ENCODE peak calls at places on chromosome 1, in five cellular contexts. J is GM06990, B is astrocyte of the spinal cord, W is suprapubic skin, P is HFF-Myc. L is an unnamed sample.

GRCh38 chr1:41003640-41004220 is 17.8 kb downstream of the SLFNL1 start:
- DNase-seq in P (peak; percentile 100), J (peak; percentile 74), B (peak; percentile 98), W (peak; percentile 97), L (peak; percentile 97)

GRCh38 chr1:3038113-3038551 is 16.9 kb downstream of the ACTRT2 start:
- DNase-seq in J (no peak), B (no peak), P (no peak), W (peak; percentile 71), L (no peak)

GRCh38 chr1:33532250-33532649 is 59.8 kb downstream of the ZSCAN20 start:
- DNase-seq in W (no peak), P (no peak), J (no peak), B (no peak), L (no peak)

GRCh38 chr1:215623162-215623561 is 56.1 kb downstream of the KCTD3 start:
- DNase-seq in P (no peak), W (no peak), B (no peak), J (no peak), L (no peak)

GRCh38 chr1:5975133-5975880 is 16.9 kb downstream of the NPHP4 start:
- DNase-seq in B (peak; percentile 61), J (no peak), P (peak; percentile 27), W (no peak), L (peak; percentile 74)

GRCh38 chr1:165287329-165287728 is 69.2 kb downstream of the LMX1A start:
- DNase-seq in J (no peak), B (no peak), W (no peak), P (no peak), L (no peak)

GRCh38 chr1:76053021-76053420 is 21.5 kb upstream of the ST6GALNAC3 start:
- DNase-seq in B (no peak), J (no peak), P (no peak), W (no peak), L (no peak)

GRCh38 chr1:201183209-201183608 is 7.4 kb upstream of the IGFN1 start:
- DNase-seq in B (no peak), P (no peak), J (no peak), W (peak; percentile 38), L (no peak)

GRCh38 chr1:145826030-145826429 is 2.0 kb downstream of the POLR3C start:
- DNase-seq in W (no peak), P (no peak), B (no peak), J (no peak), L (no peak)

GRCh38 chr1:145824499-145824842 is 471 bp downstream of the POLR3C start:
- DNase-seq in J (no peak), B (peak; percentile 11), W (no peak), P (no peak), L (no peak)

GRCh38 chr1:145828368-145829016 is 4.5 kb downstream of the POLR3C start:
- DNase-seq in P (no peak), J (peak; percentile 42), W (no peak), B (no peak), L (no peak)

GRCh38 chr1:145827966-145828365 is 4.0 kb downstream of the POLR3C start:
- DNase-seq in J (no peak), W (no peak), P (no peak), B (no peak), L (no peak)

GRCh38 chr1:145823565-145824498 is at the start of the genes POLR3C and RNF115:
- DNase-seq in J (peak; percentile 89), W (peak; percentile 96), P (peak; percentile 50), B (peak; percentile 93), L (peak; percentile 89)
- TF ChIP-seq CTCF in J (no peak), W (no peak), P (no peak), B (no peak), L (no peak)

DNA sequence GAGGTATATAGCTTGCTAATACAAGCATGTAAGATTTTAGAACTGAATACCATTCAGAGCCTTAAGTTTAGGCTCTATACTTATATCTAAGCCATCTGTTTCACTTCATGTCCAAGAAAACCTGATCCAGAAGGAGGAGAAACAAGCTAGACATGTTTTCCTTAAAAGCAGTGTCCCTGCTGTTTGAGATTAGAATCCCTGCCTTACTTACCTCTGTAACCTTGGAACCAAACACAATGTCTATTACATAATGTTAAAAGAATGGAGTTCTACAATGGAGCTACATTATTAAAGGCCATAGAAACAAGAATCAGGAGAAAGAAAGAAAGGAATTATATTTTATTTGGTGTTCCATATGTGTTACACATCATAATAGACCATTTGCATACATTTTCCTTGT is 379.9 kb upstream of the SPAG17 start:
- DNase-seq in B (no peak), J (no peak), W (no peak), P (no peak), L (no peak)
- TF ChIP-seq CTCF in B (no peak), J (no peak), W (no peak), P (no peak), L (no peak)

GRCh38 chr1:89990976-89991831 is 3.7 kb upstream of the ZNF326 start:
- DNase-seq in P (no peak), J (no peak), W (no peak), B (no peak), L (no peak)

GRCh38 chr1:89987170-89987819 is 7.6 kb upstream of the ZNF326 start:
- DNase-seq in W (no peak), J (no peak), B (peak; percentile 80), P (peak; percentile 81), L (peak; percentile 78)

GRCh38 chr1:89989099-89989498 is 5.8 kb upstream of the ZNF326 start:
- DNase-seq in B (no peak), W (no peak), P (no peak), J (no peak), L (no peak)

GRCh38 chr1:89993541-89993940 is 1.4 kb upstream of the ZNF326 start:
- DNase-seq in P (no peak), B (no peak), W (no peak), J (no peak), L (no peak)

DNA sequence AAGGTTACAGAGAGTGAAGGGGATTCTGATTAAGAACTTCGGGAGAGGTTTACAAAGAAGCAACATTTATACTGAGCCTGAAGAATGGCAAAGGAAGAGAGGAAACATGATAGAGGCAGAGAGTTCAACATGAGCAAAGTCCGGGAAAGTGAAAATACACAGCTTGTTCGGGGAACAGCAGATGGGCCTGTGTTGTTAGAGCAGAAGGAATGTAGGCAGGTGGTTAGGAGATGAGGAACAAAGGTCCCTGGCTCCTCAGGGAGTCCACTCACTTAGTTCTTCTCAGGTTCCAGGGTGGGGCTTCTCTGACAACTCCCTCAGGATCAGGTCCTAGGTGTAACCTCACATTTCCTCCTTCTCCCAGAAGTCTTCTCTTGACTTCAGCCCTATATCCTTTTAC is 5.1 kb upstream of the ZNF326 start:
- DNase-seq in J (no peak), P (no peak), W (no peak), B (no peak), L (no peak)
- TF ChIP-seq CTCF in J (no peak), P (no peak), W (no peak), B (no peak), L (no peak)

DNA sequence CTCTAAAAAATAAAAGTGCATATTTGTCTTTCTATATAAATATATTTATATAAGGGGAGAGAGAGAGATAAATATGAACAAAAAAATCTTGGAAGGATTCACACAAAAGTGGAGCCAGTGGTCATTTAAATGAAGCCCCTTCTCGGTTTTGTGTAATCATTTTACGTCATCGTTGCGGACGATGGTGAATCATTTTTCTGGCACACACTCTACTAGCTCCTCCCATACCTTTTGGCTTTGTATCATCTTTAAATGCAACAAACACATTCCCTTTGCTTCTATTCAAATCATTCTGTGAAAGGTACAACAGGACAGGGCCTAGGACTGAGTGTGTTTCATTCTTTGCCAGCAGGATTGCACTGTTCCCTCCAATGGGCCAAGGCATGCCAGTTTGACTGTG is 186.8 kb downstream of the TGFB2 start:
- DNase-seq in W (no peak), P (no peak), J (no peak), B (no peak), L (no peak)
- TF ChIP-seq CTCF in W (no peak), P (no peak), J (no peak), B (no peak), L (no peak)